ENCODE peak calls at places on chromosomes 4 and X, in ten cellular contexts. Z, H, Q, F, Y, E, S, O, G and M are unnamed samples.

GRCh38 chr4:130124066-130124465 is 1028.1 kb downstream of the C4orf33 start:
- DNase-seq in F (no peak), O (no peak), Q (no peak), H (no peak), Z (no peak), G (no peak), S (no peak), Y (no peak), E (no peak), M (no peak)

GRCh38 chr4:112817933-112818921 is 181.3 kb downstream of the LARP7 start:
- DNase-seq in H (peak), Q (peak), E (no peak), F (peak), Y (peak), O (peak), Z (peak), G (peak), S (peak), M (peak)

GRCh38 chr4:16569790-16570189 is 328.7 kb downstream of the LDB2 start:
- DNase-seq in Q (no peak), F (no peak), Y (no peak), Z (no peak), E (no peak), O (no peak), H (no peak), G (no peak), S (no peak), M (no peak)

GRCh38 chrX:49053223-49054072 is 5.4 kb upstream of the CCDC120 start:
- DNase-seq in Z (peak), F (peak), O (no peak), G (no peak), H (peak), S (peak), Y (peak), Q (peak), E (peak), M (no peak)

GRCh38 chr4:42172921-42173320 is 20.5 kb upstream of the BEND4 start:
- DNase-seq in H (no peak), G (no peak), E (no peak), Y (no peak), Q (no peak), Z (no peak), O (no peak), S (no peak), F (no peak), M (no peak)

GRCh38 chr4:80237992-80238391 is 28.5 kb upstream of the FGF5 start:
- DNase-seq in O (no peak), S (no peak), H (no peak), E (no peak), G (no peak), F (no peak), Y (no peak), Q (no peak), Z (no peak), M (no peak)

GRCh38 chr4:144778364-144778763 is 132.4 kb downstream of the HHIP start:
- DNase-seq in Y (no peak), Q (no peak), S (no peak), E (no peak), G (no peak), O (no peak), H (no peak), Z (no peak), F (no peak), M (no peak)

GRCh38 chr4:40576651-40577480 is 52.8 kb downstream of the RBM47 start:
- DNase-seq in S (peak), Y (peak), O (peak), F (peak), H (peak), Z (peak), G (peak), Q (peak), E (peak), M (peak)

GRCh38 chr4:76235915-76236314 is 15.6 kb upstream of the FAM47E start:
- DNase-seq in Y (no peak), G (no peak), O (no peak), Z (no peak), H (no peak), S (no peak), F (no peak), E (no peak), Q (no peak), M (no peak)

GRCh38 chr4:70559216-70559830 is 32.7 kb upstream of the AMBN start:
- DNase-seq in Z (peak), O (no peak), H (peak), E (peak), S (peak), F (peak), G (peak), Y (no peak), Q (peak), M (peak)

GRCh38 chr4:67483868-67484602 is 61.3 kb downstream of the CENPC start:
- DNase-seq in S (no peak), G (no peak), Q (no peak), H (peak), Z (no peak), O (no peak), Y (no peak), E (no peak), F (no peak), M (no peak)

GRCh38 chr4:5976921-5977320 is 41.3 kb downstream of the C4orf50 start:
- DNase-seq in E (no peak), F (no peak), Z (no peak), Q (no peak), Y (no peak), S (no peak), G (no peak), H (no peak), O (peak), M (no peak)

GRCh38 chrX:370244-370962 is 16.3 kb downstream of the PPP2R3B start:
- DNase-seq in S (no peak), Q (no peak), H (no peak), G (no peak), F (no peak), O (no peak), Y (peak), Z (no peak), E (no peak), M (no peak)

GRCh38 chrX:63350551-63350950 is 581 bp downstream of the SPIN4 start:
- DNase-seq in Q (peak), G (no peak), S (no peak), E (peak), Y (no peak), H (peak), F (peak), O (peak), Z (peak), M (no peak)

GRCh38 chrX:63349307-63349706 is 1.8 kb downstream of the SPIN4 start:
- DNase-seq in Q (no peak), Z (no peak), F (no peak), E (no peak), Y (no peak), G (no peak), H (peak), O (no peak), S (no peak), M (no peak)

GRCh38 chrX:63354484-63354883 is 3.4 kb upstream of the SPIN4 start:
- DNase-seq in Y (no peak), E (no peak), S (no peak), H (no peak), Q (no peak), G (no peak), O (no peak), Z (no peak), F (no peak), M (no peak)

GRCh38 chrX:63350979-63351616 is at the start of gene SPIN4:
- DNase-seq in E (peak), O (peak), H (peak), Q (peak), F (peak), Y (peak), S (peak), Z (peak), G (peak), M (peak)
- TF ChIP-seq POLR2A in E (peak), O (no peak), H (peak), Q (peak), F (peak), Y (no peak), S (peak), Z (no peak), G (peak), M (peak)

GRCh38 chr4:973431-974397 is at the start of gene DGKQ:
- DNase-seq in G (no peak), H (peak), O (peak), E (peak), Y (peak), Q (peak), S (peak), F (peak), Z (peak), M (peak)

GRCh38 chr4:970854-971520 is 2.4 kb downstream of the DGKQ start:
- DNase-seq in O (no peak), S (no peak), G (no peak), H (no peak), Q (no peak), Z (no peak), F (no peak), Y (no peak), E (no peak), M (no peak)

GRCh38 chr4:974668-975067 is 1.3 kb upstream of the DGKQ start:
- DNase-seq in Q (no peak), Z (no peak), H (no peak), F (no peak), Y (no peak), E (no peak), O (no peak), S (no peak), G (no peak), M (no peak)

GRCh38 chr4:971670-972500 is 1.5 kb downstream of the DGKQ start:
- DNase-seq in G (no peak), E (no peak), O (no peak), Y (no peak), F (no peak), H (no peak), Q (no peak), Z (no peak), S (no peak), M (no peak)

DNA sequence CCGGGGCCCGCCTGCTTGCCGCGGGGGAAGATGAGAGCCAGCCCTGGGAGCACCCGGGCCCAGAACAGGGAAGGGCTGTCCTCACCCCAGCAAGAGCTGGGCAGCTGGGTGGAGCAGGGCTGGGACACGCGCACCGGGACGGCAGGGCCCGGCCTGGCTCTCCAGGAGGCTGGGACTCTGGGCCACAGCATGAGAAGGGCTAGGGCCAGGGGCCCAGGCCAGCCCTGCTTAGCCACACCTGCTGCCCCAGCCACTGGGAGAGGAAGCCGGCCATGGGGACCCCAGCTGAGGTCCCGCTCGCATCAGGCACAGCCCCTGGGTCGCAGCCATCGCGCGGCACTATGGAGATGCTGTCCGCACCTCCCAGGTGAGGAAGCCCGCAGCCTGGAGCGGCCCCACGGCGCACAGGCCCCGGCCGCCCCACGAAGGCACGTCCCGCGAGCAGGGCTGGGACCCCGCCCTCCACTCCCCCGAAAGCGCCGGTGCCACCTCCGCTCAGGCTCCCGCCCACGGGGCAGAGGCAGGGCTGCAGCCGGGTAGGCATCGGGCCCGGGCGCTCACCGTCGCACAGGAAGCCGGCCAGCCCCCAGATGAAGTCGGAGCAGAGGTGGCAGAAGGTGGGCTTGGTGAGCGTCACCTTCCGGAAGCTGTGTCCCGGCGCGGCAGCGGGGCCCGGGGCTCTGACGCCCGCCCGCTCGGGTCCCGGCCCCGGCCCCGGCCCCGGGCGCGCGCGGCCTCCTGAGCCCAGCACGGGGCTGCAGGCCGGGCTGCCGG is 531 bp downstream of the DGKQ start:
- DNase-seq in Q (peak), G (no peak), Y (no peak), E (no peak), F (peak), H (no peak), S (peak), Z (no peak), O (no peak), M (peak)
- TF ChIP-seq POLR2A in Q (no peak), G (no peak), Y (no peak), E (no peak), F (no peak), H (no peak), S (no peak), Z (no peak), O (no peak), M (no peak)

DNA sequence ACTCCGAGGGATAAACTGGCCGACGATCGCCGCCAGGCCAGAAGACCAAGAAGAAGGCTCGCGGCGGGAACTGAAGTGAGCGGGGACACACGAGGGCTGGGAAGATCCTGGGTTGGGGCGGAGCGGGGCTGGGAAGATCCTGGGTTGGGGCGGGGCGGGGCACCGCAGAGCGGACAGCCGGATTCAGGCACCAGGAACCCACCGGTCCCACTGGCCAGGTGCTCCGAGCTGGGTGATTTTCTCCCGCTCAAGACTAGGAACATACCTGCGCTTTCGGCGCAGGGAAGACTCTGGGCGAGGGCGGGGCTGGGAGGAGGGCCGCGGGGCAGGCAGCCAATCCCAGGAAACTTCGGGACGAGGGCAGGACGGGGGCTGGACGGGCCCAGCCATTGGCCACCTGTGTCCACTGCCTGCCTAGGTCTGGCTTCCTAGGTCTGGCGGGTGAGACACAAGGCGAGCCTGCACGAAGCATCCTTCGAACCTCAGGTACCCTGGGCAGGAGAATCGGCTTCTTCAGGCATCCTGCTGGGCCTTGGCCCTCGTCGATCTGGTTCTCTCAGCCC is at the start of gene ERVMER34-1:
- DNase-seq in F (peak), S (peak), Y (peak), G (peak), H (peak), E (peak), O (no peak), Q (peak), Z (peak), M (no peak)
- TF ChIP-seq POLR2A in F (no peak), S (no peak), Y (no peak), G (peak), H (no peak), E (no peak), O (no peak), Q (peak), Z (no peak), M (no peak)

GRCh38 chrX:47482512-47483309 is at the start of gene ZNF41:
- DNase-seq in G (peak), E (peak), O (peak), Z (peak), Y (peak), H (peak), S (peak), Q (peak), F (peak), M (peak)
- TF ChIP-seq POLR2A in G (no peak), E (peak), O (no peak), Z (no peak), Y (no peak), H (peak), S (no peak), Q (peak), F (peak), M (peak)

GRCh38 chr4:88006956-88007303 is 505 bp upstream of the PKD2 start:
- DNase-seq in S (no peak), H (no peak), Z (no peak), Q (no peak), Y (no peak), F (no peak), E (no peak), O (no peak), G (no peak), M (no peak)

GRCh38 chr4:88008624-88009235 is 1.3 kb downstream of the PKD2 start:
- DNase-seq in H (no peak), Y (no peak), Z (no peak), F (no peak), E (no peak), S (no peak), O (no peak), Q (no peak), G (no peak), M (no peak)

GRCh38 chr4:88007304-88008132 is at the start of gene PKD2:
- DNase-seq in Z (peak), Y (peak), H (peak), O (peak), G (peak), Q (peak), E (peak), S (peak), F (peak), M (peak)

GRCh38 chr4:88009871-88010270 is 2.4 kb downstream of the PKD2 start:
- DNase-seq in G (no peak), F (no peak), S (no peak), Q (no peak), E (no peak), Z (no peak), O (no peak), Y (no peak), H (no peak), M (no peak)

GRCh38 chr4:88008133-88008621 is 742 bp downstream of the PKD2 start:
- DNase-seq in O (peak), Q (peak), Z (peak), G (no peak), Y (peak), F (peak), S (peak), E (peak), H (peak), M (no peak)
- TF ChIP-seq POLR2A in O (no peak), Q (no peak), Z (no peak), G (no peak), Y (no peak), F (no peak), S (no peak), E (no peak), H (no peak), M (no peak)

DNA sequence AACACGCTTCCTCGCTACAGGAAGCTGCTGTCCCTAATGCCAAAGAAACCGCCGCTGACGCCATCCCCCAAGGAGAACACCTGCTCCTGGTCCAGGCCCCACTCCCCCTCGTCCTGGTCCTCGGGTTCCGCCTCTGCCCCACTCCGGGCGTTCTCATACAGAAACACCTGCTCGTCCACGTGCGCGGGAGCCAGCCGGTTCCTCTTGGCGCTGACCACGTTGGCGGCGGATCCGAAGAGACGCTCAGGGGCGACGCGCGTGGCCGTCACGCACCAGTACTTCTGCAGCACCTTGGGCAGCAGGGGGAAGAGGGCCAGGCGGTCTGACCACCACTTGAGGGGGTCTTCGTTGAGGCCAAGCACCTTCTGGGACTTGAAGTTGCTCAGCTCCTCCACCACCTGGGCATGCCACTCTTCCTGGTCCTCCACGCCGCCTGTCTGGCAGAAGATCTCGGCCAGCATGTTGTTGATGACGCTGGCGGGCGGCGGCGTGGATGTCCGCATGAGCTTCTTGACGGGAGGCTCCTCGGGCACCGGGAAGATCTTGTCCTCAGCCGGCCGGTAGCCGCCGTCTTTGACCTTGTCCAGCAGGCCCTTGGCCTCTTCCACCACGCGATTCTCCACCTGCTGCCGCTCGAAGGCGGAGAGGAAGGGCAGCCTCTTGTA is 12.0 kb downstream of the DHRSX start:
- DNase-seq in F (no peak), Z (no peak), Q (no peak), Y (no peak), S (no peak), O (no peak), E (no peak), G (no peak), H (no peak), M (no peak)
- TF ChIP-seq POLR2A in F (no peak), Z (no peak), Q (no peak), Y (no peak), S (no peak), O (no peak), E (no peak), G (no peak), H (no peak), M (no peak)